ENCODE peak calls at places on chromosomes 3 and 15, in five cellular contexts. R, J, Z, H and G are unnamed samples.

GRCh38 chr15:41241251-41241964 is 10.3 kb downstream of the CHP1 start:
- DNase-seq in Z (no peak), J (peak), H (no peak), R (no peak), G (peak)

GRCh38 chr3:195095704-195096036 is 175.3 kb downstream of the XXYLT1 start:
- DNase-seq in Z (no peak), R (no peak), H (no peak), J (no peak), G (no peak)

GRCh38 chr3:197465996-197466549 is 89.7 kb downstream of the BDH1 start:
- DNase-seq in R (no peak), Z (no peak), J (peak), H (peak), G (no peak)

GRCh38 chr3:69143605-69144004 is 21.2 kb upstream of the LMOD3 start:
- DNase-seq in J (no peak), Z (no peak), H (no peak), R (no peak), G (no peak)

GRCh38 chr3:66709464-66710058 is 208.7 kb upstream of the LRIG1 start:
- DNase-seq in R (no peak), J (no peak), H (no peak), Z (no peak), G (no peak)

GRCh38 chr15:69035205-69035917 is 20.9 kb downstream of the NOX5 start:
- DNase-seq in H (no peak), R (no peak), J (peak), Z (no peak), G (peak)

GRCh38 chr15:75646944-75647364 is 758 bp upstream of the SNX33 start:
- DNase-seq in J (peak), Z (no peak), R (no peak), H (no peak), G (peak)

GRCh38 chr15:63583027-63583426 is 14.2 kb upstream of the FBXL22 start:
- DNase-seq in J (no peak), R (no peak), Z (no peak), H (no peak), G (no peak)

GRCh38 chr3:14525685-14526631 is 14.2 kb downstream of the GRIP2 start:
- DNase-seq in H (no peak), J (peak), R (no peak), Z (peak), G (no peak)

GRCh38 chr15:90572893-90573292 is 43.2 kb downstream of the CRTC3 start:
- DNase-seq in H (no peak), Z (no peak), R (no peak), J (no peak), G (no peak)

GRCh38 chr3:111715911-111716523 is 120.9 kb upstream of the ZBED2 start:
- DNase-seq in R (no peak), J (peak), Z (peak), H (peak), G (peak)

GRCh38 chr3:106533097-106533496 is 664.3 kb upstream of the CBLB start:
- DNase-seq in R (no peak), H (no peak), J (no peak), Z (no peak), G (no peak)

GRCh38 chr3:104367000-104367399 is 999.7 kb upstream of the ALCAM start:
- DNase-seq in H (no peak), J (no peak), Z (no peak), R (no peak), G (no peak)

GRCh38 chr3:115233021-115233420 is 85.9 kb upstream of the ZBTB20 start:
- DNase-seq in Z (no peak), R (no peak), H (no peak), J (no peak), G (no peak)

GRCh38 chr3:27171113-27171512 is 198.1 kb downstream of the NEK10 start:
- DNase-seq in H (no peak), Z (peak), R (no peak), J (no peak), G (no peak)

GRCh38 chr15:77623878-77624524 is 8.7 kb downstream of the LINGO1 start:
- DNase-seq in R (no peak), J (no peak), Z (no peak), H (no peak), G (no peak)

GRCh38 chr3:48532271-48532973 is 24.2 kb downstream of the PFKFB4 start:
- DNase-seq in Z (no peak), J (no peak), R (no peak), H (no peak), G (no peak)

GRCh38 chr15:63079938-63080626 is 37.5 kb downstream of the TPM1 start:
- DNase-seq in R (peak), J (no peak), Z (no peak), H (no peak), G (no peak)

GRCh38 chr3:148379763-148380162 is 317.9 kb upstream of the AGTR1 start:
- DNase-seq in Z (peak), J (no peak), H (no peak), R (no peak), G (no peak)

GRCh38 chr15:93028632-93029612 is 60.1 kb downstream of the RGMA start:
- DNase-seq in H (peak), R (no peak), J (peak), Z (no peak), G (peak)

GRCh38 chr3:159854500-159855124 is 134.0 kb upstream of the IL12A start:
- DNase-seq in J (no peak), H (no peak), Z (no peak), R (peak), G (no peak)

GRCh38 chr3:196288141-196288460 is 575 bp upstream of the PCYT1A start:
- DNase-seq in J (no peak), Z (no peak), R (no peak), H (no peak), G (no peak)

GRCh38 chr3:9229886-9230285 is 19.6 kb downstream of the SRGAP3 start:
- DNase-seq in J (no peak), Z (no peak), H (no peak), R (no peak), G (no peak)

GRCh38 chr3:103308921-103309320 is 874.1 kb downstream of the ZPLD1 start:
- DNase-seq in H (no peak), J (no peak), R (no peak), Z (no peak), G (no peak)

GRCh38 chr3:30199855-30200254 is 406.5 kb upstream of the TGFBR2 start:
- DNase-seq in R (no peak), J (no peak), H (no peak), Z (no peak), G (no peak)

GRCh38 chr3:149077638-149078037 is 8.7 kb downstream of the HLTF start:
- DNase-seq in Z (no peak), R (no peak), J (no peak), H (no peak), G (no peak)

GRCh38 chr3:52238193-52238760 is 681 bp downstream of the TWF2 start:
- DNase-seq in R (no peak), Z (no peak), J (no peak), H (no peak), G (no peak)

GRCh38 chr3:167978071-167978470 is 117.7 kb downstream of the GOLIM4 start:
- DNase-seq in H (no peak), J (peak), R (no peak), Z (no peak), G (no peak)

GRCh38 chr3:57691411-57692133 is 1.3 kb downstream of the DENND6A start:
- DNase-seq in J (no peak), R (no peak), Z (peak), H (peak), G (peak)

GRCh38 chr3:55471522-55472280 is 15.4 kb downstream of the WNT5A start:
- DNase-seq in H (no peak), J (no peak), R (no peak), Z (no peak), G (no peak)

GRCh38 chr3:78022232-78022631 is 982.3 kb downstream of the ROBO2 start:
- DNase-seq in Z (no peak), R (no peak), H (no peak), J (no peak), G (no peak)

GRCh38 chr3:126850370-126851085 is 132.4 kb upstream of the PLXNA1 start:
- DNase-seq in R (peak), H (no peak), J (no peak), Z (no peak), G (peak)